ENCODE peak calls at places on chromosomes 5 and 9, in five cellular contexts. One of them, this sample, is unnamed.

GRCh38 chr5:116576043-116576713 is 1.6 kb upstream of the SEMA6A start:
- DNase-seq in H1: peak
- DNase-seq in GM12878: no peak
- DNase-seq in K562: peak
- DNase-seq in HepG2: peak
- DNase-seq in this sample: peak

GRCh38 chr9:119639287-119639955 is 270.2 kb upstream of the BRINP1 start:
- DNase-seq in H1: no peak
- DNase-seq in GM12878: no peak
- DNase-seq in K562: no peak
- DNase-seq in HepG2: no peak
- DNase-seq in this sample: peak

GRCh38 chr9:120944434-120945125 is 18.0 kb upstream of the TRAF1 start:
- DNase-seq in H1: no peak
- DNase-seq in GM12878: peak
- DNase-seq in K562: no peak
- DNase-seq in HepG2: no peak
- DNase-seq in this sample: no peak

GRCh38 chr5:101976933-101977332 is 319.2 kb downstream of the SLCO4C1 start:
- DNase-seq in H1: no peak
- DNase-seq in GM12878: no peak
- DNase-seq in K562: no peak
- DNase-seq in HepG2: no peak
- DNase-seq in this sample: no peak

GRCh38 chr5:87367243-87367642 is 45.5 kb downstream of the CCNH start:
- DNase-seq in H1: no peak
- DNase-seq in GM12878: no peak
- DNase-seq in K562: no peak
- DNase-seq in HepG2: no peak
- DNase-seq in this sample: no peak

GRCh38 chr9:127255692-127256091 is 8.9 kb upstream of the GARNL3 start:
- DNase-seq in H1: no peak
- DNase-seq in GM12878: no peak
- DNase-seq in K562: no peak
- DNase-seq in HepG2: no peak
- DNase-seq in this sample: no peak

GRCh38 chr9:114016629-114017423 is 61.3 kb downstream of the AMBP start:
- DNase-seq in H1: peak
- DNase-seq in GM12878: no peak
- DNase-seq in K562: no peak
- DNase-seq in HepG2: no peak
- DNase-seq in this sample: no peak

GRCh38 chr5:9188131-9188530 is 357.7 kb downstream of the SEMA5A start:
- DNase-seq in H1: no peak
- DNase-seq in GM12878: no peak
- DNase-seq in K562: no peak
- DNase-seq in HepG2: no peak
- DNase-seq in this sample: no peak

GRCh38 chr5:157686841-157687554 is 15.7 kb downstream of the C5orf52 start:
- DNase-seq in H1: no peak
- DNase-seq in GM12878: no peak
- DNase-seq in K562: no peak
- DNase-seq in HepG2: no peak
- DNase-seq in this sample: no peak

GRCh38 chr9:18996191-18996590 is 36.8 kb downstream of the SAXO1 start:
- DNase-seq in H1: no peak
- DNase-seq in GM12878: no peak
- DNase-seq in K562: no peak
- DNase-seq in HepG2: no peak
- DNase-seq in this sample: no peak

GRCh38 chr9:135729480-135729879 is 27.5 kb downstream of the KCNT1 start:
- DNase-seq in H1: no peak
- DNase-seq in GM12878: no peak
- DNase-seq in K562: no peak
- DNase-seq in HepG2: no peak
- DNase-seq in this sample: no peak

GRCh38 chr9:112020680-112021596 is 124.3 kb downstream of the UGCG start:
- DNase-seq in H1: no peak
- DNase-seq in GM12878: peak
- DNase-seq in K562: no peak
- DNase-seq in HepG2: peak
- DNase-seq in this sample: no peak

GRCh38 chr5:170536498-170536897 is 32.7 kb downstream of the KCNIP1 start:
- DNase-seq in H1: no peak
- DNase-seq in GM12878: no peak
- DNase-seq in K562: no peak
- DNase-seq in HepG2: no peak
- DNase-seq in this sample: no peak

GRCh38 chr5:66864240-66864884 is 268.2 kb downstream of the MAST4 start:
- DNase-seq in H1: no peak
- DNase-seq in GM12878: no peak
- DNase-seq in K562: no peak
- DNase-seq in HepG2: peak
- DNase-seq in this sample: no peak

GRCh38 chr5:7886849-7887460 is 18.0 kb downstream of the MTRR start:
- DNase-seq in H1: no peak
- DNase-seq in GM12878: no peak
- DNase-seq in K562: peak
- DNase-seq in HepG2: peak
- DNase-seq in this sample: peak

GRCh38 chr9:6243746-6244145 is 28.1 kb downstream of the IL33 start:
- DNase-seq in H1: no peak
- DNase-seq in GM12878: peak
- DNase-seq in K562: no peak
- DNase-seq in HepG2: no peak
- DNase-seq in this sample: no peak

GRCh38 chr9:35516481-35516880 is 26.6 kb downstream of the RUSC2 start:
- DNase-seq in H1: no peak
- DNase-seq in GM12878: no peak
- DNase-seq in K562: no peak
- DNase-seq in HepG2: no peak
- DNase-seq in this sample: no peak

GRCh38 chr9:93184439-93185221 is 691 bp downstream of the WNK2 start:
- DNase-seq in H1: peak
- DNase-seq in GM12878: no peak
- DNase-seq in K562: peak
- DNase-seq in HepG2: no peak
- DNase-seq in this sample: peak

GRCh38 chr5:95406426-95407093 is 15.4 kb downstream of the FAM81B start:
- DNase-seq in H1: no peak
- DNase-seq in GM12878: no peak
- DNase-seq in K562: no peak
- DNase-seq in HepG2: no peak
- DNase-seq in this sample: no peak

GRCh38 chr5:147539053-147539452 is 29.2 kb upstream of the DPYSL3 start:
- DNase-seq in H1: no peak
- DNase-seq in GM12878: no peak
- DNase-seq in K562: no peak
- DNase-seq in HepG2: no peak
- DNase-seq in this sample: no peak

GRCh38 chr5:138000102-138000723 is 32.7 kb downstream of the FAM13B start:
- DNase-seq in H1: no peak
- DNase-seq in GM12878: no peak
- DNase-seq in K562: peak
- DNase-seq in HepG2: peak
- DNase-seq in this sample: no peak

GRCh38 chr9:76181020-76181641 is 213.1 kb downstream of the RFK start:
- DNase-seq in H1: no peak
- DNase-seq in GM12878: no peak
- DNase-seq in K562: no peak
- DNase-seq in HepG2: no peak
- DNase-seq in this sample: no peak

GRCh38 chr9:70120834-70121510 is 77.3 kb downstream of the MAMDC2 start:
- DNase-seq in H1: no peak
- DNase-seq in GM12878: no peak
- DNase-seq in K562: no peak
- DNase-seq in HepG2: no peak
- DNase-seq in this sample: peak

GRCh38 chr9:19085295-19085694 is 17.4 kb downstream of the HAUS6 start:
- DNase-seq in H1: no peak
- DNase-seq in GM12878: no peak
- DNase-seq in K562: no peak
- DNase-seq in HepG2: peak
- DNase-seq in this sample: peak

GRCh38 chr9:20117482-20117881 is 328.6 kb upstream of the SLC24A2 start:
- DNase-seq in H1: no peak
- DNase-seq in GM12878: no peak
- DNase-seq in K562: no peak
- DNase-seq in HepG2: peak
- DNase-seq in this sample: no peak

GRCh38 chr9:93122721-93123221 is 11.3 kb downstream of the NINJ1 start:
- DNase-seq in H1: no peak
- DNase-seq in GM12878: no peak
- DNase-seq in K562: no peak
- DNase-seq in HepG2: no peak
- DNase-seq in this sample: no peak

GRCh38 chr5:72307968-72308852 is 11.8 kb downstream of the MRPS27 start:
- DNase-seq in H1: peak
- DNase-seq in GM12878: peak
- DNase-seq in K562: peak
- DNase-seq in HepG2: peak
- DNase-seq in this sample: peak

GRCh38 chr9:93030642-93031628 is 27.6 kb upstream of the SUSD3 start:
- DNase-seq in H1: no peak
- DNase-seq in GM12878: no peak
- DNase-seq in K562: no peak
- DNase-seq in HepG2: no peak
- DNase-seq in this sample: no peak

GRCh38 chr5:149364719-149365118 is 6.9 kb downstream of the PCYOX1L start:
- DNase-seq in H1: no peak
- DNase-seq in GM12878: no peak
- DNase-seq in K562: no peak
- DNase-seq in HepG2: no peak
- DNase-seq in this sample: no peak

GRCh38 chr5:123752576-123752975 is 240.6 kb downstream of the CSNK1G3 start:
- DNase-seq in H1: no peak
- DNase-seq in GM12878: no peak
- DNase-seq in K562: no peak
- DNase-seq in HepG2: no peak
- DNase-seq in this sample: no peak

GRCh38 chr9:121491111-121491510 is 8.5 kb downstream of the GGTA1 start:
- DNase-seq in H1: no peak
- DNase-seq in GM12878: no peak
- DNase-seq in K562: no peak
- DNase-seq in HepG2: no peak
- DNase-seq in this sample: no peak

GRCh38 chr9:130215341-130216119 is 43.3 kb downstream of the NCS1 start:
- DNase-seq in H1: no peak
- DNase-seq in GM12878: no peak
- DNase-seq in K562: no peak
- DNase-seq in HepG2: no peak
- DNase-seq in this sample: no peak

GRCh38 chr5:41707853-41708603 is 162.2 kb downstream of the OXCT1 start:
- DNase-seq in H1: peak
- DNase-seq in GM12878: no peak
- DNase-seq in K562: peak
- DNase-seq in HepG2: peak
- DNase-seq in this sample: peak

GRCh38 chr5:14174235-14174636 is 31.1 kb downstream of the TRIO start:
- DNase-seq in H1: no peak
- DNase-seq in GM12878: peak
- DNase-seq in K562: no peak
- DNase-seq in HepG2: no peak
- DNase-seq in this sample: peak

GRCh38 chr9:137095664-137096517 is 9.1 kb downstream of the MAN1B1 start:
- DNase-seq in H1: no peak
- DNase-seq in GM12878: peak
- DNase-seq in K562: peak
- DNase-seq in HepG2: no peak
- DNase-seq in this sample: peak

GRCh38 chr9:15622596-15622995 is 69.8 kb downstream of the CCDC171 start:
- DNase-seq in H1: no peak
- DNase-seq in GM12878: no peak
- DNase-seq in K562: no peak
- DNase-seq in HepG2: no peak
- DNase-seq in this sample: no peak
- TF ChIP-seq USF2 in H1: no peak
- TF ChIP-seq USF2 in GM12878: no peak
- TF ChIP-seq USF2 in K562: no peak
- TF ChIP-seq USF2 in HepG2: no peak
- TF ChIP-seq USF2 in this sample: no peak

DNA sequence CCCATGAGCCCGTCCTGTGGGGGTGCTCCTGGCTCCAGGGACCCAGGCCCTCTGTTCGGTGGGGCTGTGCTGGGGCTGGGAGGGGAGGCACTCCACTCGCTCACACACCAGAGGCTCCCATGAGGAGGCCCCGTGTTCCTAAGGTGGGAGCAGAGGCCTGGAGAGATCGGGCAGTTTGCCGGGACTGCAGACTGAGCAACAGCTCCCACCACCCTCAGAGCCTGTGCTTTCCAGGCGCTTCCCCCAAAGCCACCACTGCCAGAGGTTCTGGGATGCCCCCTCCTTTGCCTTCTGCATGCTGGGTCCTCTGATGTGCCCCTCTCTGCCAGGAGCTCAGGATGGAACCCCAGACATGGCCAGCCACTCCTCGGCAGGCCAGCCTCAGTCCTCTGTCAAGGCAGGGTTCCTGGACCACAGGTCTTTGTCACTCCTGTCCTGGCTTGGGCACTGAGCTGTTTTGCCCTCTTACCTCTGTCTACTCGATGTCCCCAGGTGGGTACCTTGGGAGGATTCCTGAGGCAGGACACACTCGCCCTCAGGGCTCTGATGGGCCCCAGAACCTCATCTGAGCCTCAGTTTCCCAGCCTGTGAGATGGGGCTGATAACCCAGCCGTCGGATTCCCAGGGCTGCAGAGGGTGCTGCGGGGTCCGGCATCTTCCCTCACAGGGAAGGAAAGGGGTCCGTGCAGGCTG is 80.8 kb downstream of the TSPAN17 start:
- DNase-seq in H1: no peak
- DNase-seq in GM12878: no peak
- DNase-seq in K562: no peak
- DNase-seq in HepG2: no peak
- DNase-seq in this sample: no peak
- TF ChIP-seq TAF1 in H1: no peak
- TF ChIP-seq TAF1 in GM12878: no peak
- TF ChIP-seq TAF1 in K562: no peak
- TF ChIP-seq TAF1 in HepG2: no peak
- TF ChIP-seq TAF1 in this sample: no peak

GRCh38 chr5:98714710-98715109 is 58.8 kb upstream of the RGMB start:
- DNase-seq in H1: no peak
- DNase-seq in GM12878: no peak
- DNase-seq in K562: no peak
- DNase-seq in HepG2: no peak
- DNase-seq in this sample: no peak
- TF ChIP-seq USF2 in H1: no peak
- TF ChIP-seq USF2 in GM12878: no peak
- TF ChIP-seq USF2 in K562: no peak
- TF ChIP-seq USF2 in HepG2: no peak
- TF ChIP-seq USF2 in this sample: no peak

DNA sequence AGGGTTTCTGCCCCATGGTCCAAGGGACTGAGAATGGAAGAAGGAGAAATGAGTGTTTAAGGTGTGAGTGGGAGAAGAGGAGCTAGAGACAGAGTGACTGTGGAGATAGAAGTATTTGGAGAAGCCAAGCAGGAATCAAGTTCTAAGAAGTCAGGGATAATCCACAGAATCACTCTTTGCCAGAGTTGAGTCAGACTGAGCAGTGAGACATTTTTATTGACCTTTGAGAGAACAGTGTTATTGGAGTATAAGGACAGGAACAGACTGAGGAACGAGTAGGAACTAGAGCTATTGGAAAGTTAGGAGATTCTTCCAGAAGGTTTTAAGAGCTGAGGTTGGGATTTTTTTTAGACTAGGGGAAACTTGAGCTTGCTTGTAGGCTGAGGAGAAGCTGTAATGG is 37.2 kb downstream of the RCL1 start:
- DNase-seq in H1: no peak
- DNase-seq in GM12878: no peak
- DNase-seq in K562: no peak
- DNase-seq in HepG2: no peak
- DNase-seq in this sample: no peak
- TF ChIP-seq TAF1 in H1: no peak
- TF ChIP-seq TAF1 in GM12878: no peak
- TF ChIP-seq TAF1 in K562: no peak
- TF ChIP-seq TAF1 in HepG2: no peak
- TF ChIP-seq TAF1 in this sample: no peak

This sample was measured in SK-N-SH.